ENCODE peak calls at places on chromosomes 4 and X, in four cellular contexts. One of them, this sample, is unnamed.

GRCh38 chr4:5215321-5215720 is 164.0 kb downstream of the STK32B start:
- DNase-seq in GM10248: no peak
- DNase-seq in NCI-H187: no peak
- DNase-seq in HFFc6: no peak
- DNase-seq in this sample: no peak

GRCh38 chrX:126237524-126237923 is 71.4 kb upstream of the DCAF12L2 start:
- DNase-seq in GM10248: no peak
- DNase-seq in HFFc6: no peak
- DNase-seq in NCI-H187: no peak
- DNase-seq in this sample: no peak

GRCh38 chrX:42934020-42934701 is 156.2 kb upstream of the PPP1R2C start:
- DNase-seq in HFFc6: no peak
- DNase-seq in GM10248: peak; percentile 14
- DNase-seq in NCI-H187: no peak
- DNase-seq in this sample: no peak

GRCh38 chr4:143667461-143667860 is 33.0 kb downstream of the FREM3 start:
- DNase-seq in HFFc6: no peak
- DNase-seq in NCI-H187: no peak
- DNase-seq in GM10248: no peak
- DNase-seq in this sample: peak; percentile 27

GRCh38 chrX:41313419-41313818 is 20.5 kb upstream of the DDX3X start:
- DNase-seq in GM10248: no peak
- DNase-seq in HFFc6: peak; percentile 82
- DNase-seq in NCI-H187: no peak
- DNase-seq in this sample: peak; percentile 85

GRCh38 chr4:152937535-152938236 is 1.6 kb downstream of the FHDC1 start:
- DNase-seq in NCI-H187: no peak
- DNase-seq in GM10248: peak; percentile 47
- DNase-seq in HFFc6: no peak
- DNase-seq in this sample: no peak

GRCh38 chr4:91471280-91471679 is 832.5 kb upstream of the GRID2 start:
- DNase-seq in HFFc6: no peak
- DNase-seq in GM10248: no peak
- DNase-seq in NCI-H187: peak; percentile 10
- DNase-seq in this sample: peak; percentile 59

GRCh38 chr4:69531251-69531650 is 35.5 kb upstream of the UGT2B4 start:
- DNase-seq in HFFc6: no peak
- DNase-seq in NCI-H187: no peak
- DNase-seq in GM10248: no peak
- DNase-seq in this sample: no peak

GRCh38 chr4:18518098-18518497 is 496.5 kb upstream of the LCORL start:
- DNase-seq in GM10248: no peak
- DNase-seq in HFFc6: no peak
- DNase-seq in NCI-H187: no peak
- DNase-seq in this sample: no peak

GRCh38 chr4:77877167-77877566 is 14.5 kb downstream of the MRPL1 start:
- DNase-seq in GM10248: no peak
- DNase-seq in NCI-H187: no peak
- DNase-seq in HFFc6: no peak
- DNase-seq in this sample: peak; percentile 39

GRCh38 chr4:14233126-14233525 is 605.6 kb upstream of the BOD1L1 start:
- DNase-seq in GM10248: no peak
- DNase-seq in HFFc6: no peak
- DNase-seq in NCI-H187: no peak
- DNase-seq in this sample: no peak

GRCh38 chr4:188268081-188268908 is 129.1 kb downstream of the TRIML1 start:
- DNase-seq in HFFc6: no peak
- DNase-seq in NCI-H187: no peak
- DNase-seq in GM10248: no peak
- DNase-seq in this sample: no peak